ENCODE peak calls at places on chromosomes 6 and 20, in eight cellular contexts. R is activated T-cell treated with anti-CD3 and anti-CD28 coated beads for 1 hour; X is stimulated activated CD4-positive, alpha-beta T cell treated with anti-CD3 and anti-CD28 coated beads, Interleukin-15, amount 100 ng/mL, for 24 hours; T is mammary epithelial cell; B is mesenteric fat pad; A is substantia nigra; C is A549; Z is caudate nucleus. I is an unnamed sample.

GRCh38 chr20:49281913-49282467 is 4.1 kb upstream of the ZNFX1 start:
- DNase-seq in R (no peak), X (peak), T (no peak), B (peak), A (no peak), C (no peak), Z (no peak), I (no peak)

GRCh38 chr6:44512868-44513641 is 125.5 kb downstream of the CDC5L start:
- DNase-seq in R (no peak), X (no peak), T (peak), B (peak), A (no peak), C (no peak), Z (no peak), I (no peak)

GRCh38 chr20:17657079-17657825 is 24.8 kb downstream of the RRBP1 start:
- DNase-seq in R (no peak), X (no peak), T (no peak), B (peak), A (no peak), C (no peak), Z (no peak), I (no peak)

GRCh38 chr6:20331625-20332024 is 70.1 kb upstream of the E2F3 start:
- DNase-seq in R (no peak), X (no peak), T (no peak), B (no peak), A (no peak), C (no peak), Z (no peak), I (no peak)

GRCh38 chr6:34189806-34190503 is 44.1 kb upstream of the GRM4 start:
- DNase-seq in R (peak), X (peak), T (no peak), B (peak), A (no peak), C (no peak), Z (peak), I (no peak)

GRCh38 chr6:24340998-24341934 is 16.6 kb downstream of the DCDC2 start:
- DNase-seq in R (no peak), X (no peak), T (no peak), B (no peak), A (no peak), C (peak), Z (no peak), I (no peak)

GRCh38 chr6:112941613-112942012 is 594.5 kb downstream of the RFPL4B start:
- DNase-seq in R (no peak), X (no peak), T (no peak), B (no peak), A (no peak), C (no peak), Z (no peak), I (no peak)

GRCh38 chr20:46122071-46122470 is 4.0 kb downstream of the CD40 start:
- DNase-seq in R (no peak), X (no peak), T (peak), B (peak), A (no peak), C (no peak), Z (no peak), I (peak)

GRCh38 chr6:105881608-105882007 is 204.5 kb upstream of the PRDM1 start:
- DNase-seq in R (no peak), X (no peak), T (no peak), B (no peak), A (no peak), C (no peak), Z (no peak), I (no peak)

GRCh38 chr20:2984956-2985661 is 58.3 kb upstream of the GNRH2 start:
- DNase-seq in R (no peak), X (peak), T (peak), B (no peak), A (no peak), C (no peak), Z (no peak), I (no peak)

GRCh38 chr6:112480551-112480950 is 133.4 kb downstream of the RFPL4B start:
- DNase-seq in R (no peak), X (no peak), T (peak), B (no peak), A (no peak), C (no peak), Z (no peak), I (no peak)

GRCh38 chr20:9610665-9611064 is 96.3 kb downstream of the LAMP5 start:
- DNase-seq in R (no peak), X (no peak), T (no peak), B (no peak), A (no peak), C (no peak), Z (no peak), I (no peak)

GRCh38 chr6:140921366-140922226 is 1211.1 kb upstream of the GJE1 start:
- DNase-seq in R (no peak), X (peak), T (peak), B (no peak), A (no peak), C (peak), Z (no peak), I (no peak)

GRCh38 chr6:11236351-11236750 is 3.9 kb upstream of the NEDD9 start:
- DNase-seq in R (no peak), X (peak), T (no peak), B (no peak), A (no peak), C (no peak), Z (no peak), I (no peak)

GRCh38 chr6:32085759-32086458 is 23.2 kb downstream of the TNXB start:
- DNase-seq in R (no peak), X (no peak), T (no peak), B (no peak), A (no peak), C (no peak), Z (no peak), I (no peak)

GRCh38 chr20:10300582-10301108 is 82.0 kb downstream of the SNAP25 start:
- DNase-seq in R (no peak), X (no peak), T (no peak), B (no peak), A (no peak), C (no peak), Z (no peak), I (no peak)

GRCh38 chr20:1674361-1674760 is 16.8 kb upstream of the SIRPG start:
- DNase-seq in R (peak), X (peak), T (no peak), B (no peak), A (no peak), C (no peak), Z (no peak), I (peak)

GRCh38 chr20:50333131-50333530 is 142.5 kb downstream of the CEBPB start:
- DNase-seq in R (no peak), X (no peak), T (no peak), B (no peak), A (no peak), C (no peak), Z (no peak), I (no peak)

GRCh38 chr6:40457261-40457660 is 129.9 kb downstream of the LRFN2 start:
- DNase-seq in R (no peak), X (no peak), T (no peak), B (no peak), A (no peak), C (no peak), Z (no peak), I (no peak)

GRCh38 chr6:28542440-28543293 is 17.0 kb downstream of the GPX5 start:
- DNase-seq in R (peak), X (peak), T (peak), B (no peak), A (no peak), C (peak), Z (peak), I (no peak)

GRCh38 chr6:17879224-17879623 is 108.2 kb downstream of the KIF13A start:
- DNase-seq in R (no peak), X (no peak), T (no peak), B (no peak), A (no peak), C (no peak), Z (no peak), I (no peak)

GRCh38 chr6:151306269-151306783 is 66.6 kb downstream of the AKAP12 start:
- DNase-seq in R (no peak), X (no peak), T (no peak), B (no peak), A (no peak), C (no peak), Z (no peak), I (no peak)

GRCh38 chr6:157056275-157056674 is 267.0 kb downstream of the TMEM242 start:
- DNase-seq in R (no peak), X (peak), T (no peak), B (no peak), A (no peak), C (no peak), Z (no peak), I (no peak)

GRCh38 chr6:72922401-72922800 is 300.5 kb downstream of the KCNQ5 start:
- DNase-seq in R (no peak), X (no peak), T (no peak), B (no peak), A (no peak), C (no peak), Z (no peak), I (no peak)

GRCh38 chr20:53949319-53949839 is 121.0 kb downstream of the BCAS1 start:
- DNase-seq in R (peak), X (peak), T (peak), B (no peak), A (no peak), C (no peak), Z (no peak), I (peak)

GRCh38 chr6:91720323-91720722 is 1133.5 kb upstream of the MAP3K7 start:
- DNase-seq in R (no peak), X (no peak), T (no peak), B (no peak), A (no peak), C (no peak), Z (no peak), I (no peak)

GRCh38 chr6:47741807-47742206 is 40.0 kb upstream of the OPN5 start:
- DNase-seq in R (no peak), X (peak), T (peak), B (no peak), A (no peak), C (peak), Z (no peak), I (no peak)

GRCh38 chr20:38195521-38195920 is 30.5 kb upstream of the TGM2 start:
- DNase-seq in R (no peak), X (no peak), T (no peak), B (peak), A (no peak), C (no peak), Z (no peak), I (no peak)

GRCh38 chr6:35448191-35448590 is 3.9 kb upstream of the FANCE start:
- DNase-seq in R (no peak), X (no peak), T (no peak), B (no peak), A (no peak), C (no peak), Z (no peak), I (no peak)

GRCh38 chr6:6696867-6697531 is 108.5 kb downstream of the LY86 start:
- DNase-seq in R (no peak), X (peak), T (peak), B (no peak), A (no peak), C (peak), Z (peak), I (peak)

GRCh38 chr6:126720326-126720725 is 380.4 kb downstream of the CENPW start:
- DNase-seq in R (no peak), X (no peak), T (no peak), B (no peak), A (no peak), C (no peak), Z (no peak), I (no peak)

GRCh38 chr6:56628105-56628504 is 14.6 kb downstream of the DST start:
- DNase-seq in R (no peak), X (no peak), T (no peak), B (no peak), A (no peak), C (no peak), Z (no peak), I (no peak)

GRCh38 chr6:26284537-26285142 is 80.4 kb upstream of the BTN3A2 start:
- DNase-seq in R (no peak), X (peak), T (peak), B (no peak), A (no peak), C (no peak), Z (peak), I (peak)

GRCh38 chr20:49230575-49231211 is 11.5 kb downstream of the DDX27 start:
- DNase-seq in R (no peak), X (no peak), T (peak), B (no peak), A (no peak), C (no peak), Z (no peak), I (no peak)

GRCh38 chr6:163720005-163720404 is 305.5 kb downstream of the QKI start:
- DNase-seq in R (no peak), X (no peak), T (no peak), B (no peak), A (no peak), C (no peak), Z (no peak), I (no peak)

GRCh38 chr6:11806561-11807317 is 28.1 kb upstream of the ADTRP start:
- DNase-seq in R (no peak), X (peak), T (peak), B (no peak), A (no peak), C (no peak), Z (no peak), I (no peak)

GRCh38 chr20:6026051-6026450 is 27.8 kb downstream of the LRRN4 start:
- DNase-seq in R (no peak), X (no peak), T (peak), B (no peak), A (no peak), C (no peak), Z (no peak), I (no peak)

GRCh38 chr6:137217801-137218472 is 1.2 kb downstream of the IFNGR1 start:
- DNase-seq in R (no peak), X (no peak), T (peak), B (no peak), A (no peak), C (no peak), Z (no peak), I (no peak)